ENCODE peak calls at places on chromosomes 4 and X, in seven cellular contexts. One of them, this sample, is unnamed.

GRCh38 chr4:167274346-167274745 is 40.1 kb upstream of the SPOCK3 start:
- DNase-seq in transverse colon: no peak
- DNase-seq in A172: no peak
- DNase-seq in posterior cingulate gyrus: no peak
- DNase-seq in CD4-positive, alpha-beta T cell: no peak
- DNase-seq in bronchial epithelial cell: no peak
- DNase-seq in stimulated activated CD8-positive, alpha-beta memory T cell treated with anti-CD3 and anti-CD28 coated beads, Interleukin-4, amount 100 ng/mL, for 24 hours: no peak
- DNase-seq in this sample: no peak

GRCh38 chr4:103118171-103118570 is 18.5 kb upstream of the BDH2 start:
- DNase-seq in transverse colon: no peak
- DNase-seq in A172: no peak
- DNase-seq in posterior cingulate gyrus: no peak
- DNase-seq in CD4-positive, alpha-beta T cell: no peak
- DNase-seq in bronchial epithelial cell: no peak
- DNase-seq in stimulated activated CD8-positive, alpha-beta memory T cell treated with anti-CD3 and anti-CD28 coated beads, Interleukin-4, amount 100 ng/mL, for 24 hours: no peak
- DNase-seq in this sample: no peak

GRCh38 chr4:8239661-8240060 is 29.9 kb upstream of the HTRA3 start:
- DNase-seq in transverse colon: no peak
- DNase-seq in A172: no peak
- DNase-seq in posterior cingulate gyrus: no peak
- DNase-seq in CD4-positive, alpha-beta T cell: no peak
- DNase-seq in bronchial epithelial cell: no peak
- DNase-seq in stimulated activated CD8-positive, alpha-beta memory T cell treated with anti-CD3 and anti-CD28 coated beads, Interleukin-4, amount 100 ng/mL, for 24 hours: no peak
- DNase-seq in this sample: no peak

GRCh38 chrX:136154998-136155397 is 7.7 kb downstream of the FHL1 start:
- DNase-seq in transverse colon: no peak
- DNase-seq in A172: no peak
- DNase-seq in posterior cingulate gyrus: no peak
- DNase-seq in CD4-positive, alpha-beta T cell: no peak
- DNase-seq in bronchial epithelial cell: no peak
- DNase-seq in stimulated activated CD8-positive, alpha-beta memory T cell treated with anti-CD3 and anti-CD28 coated beads, Interleukin-4, amount 100 ng/mL, for 24 hours: no peak
- DNase-seq in this sample: no peak

GRCh38 chrX:1529756-1530155 is 7.2 kb downstream of the P2RY8 start:
- DNase-seq in transverse colon: no peak
- DNase-seq in A172: no peak
- DNase-seq in posterior cingulate gyrus: no peak
- DNase-seq in CD4-positive, alpha-beta T cell: no peak
- DNase-seq in bronchial epithelial cell: no peak
- DNase-seq in stimulated activated CD8-positive, alpha-beta memory T cell treated with anti-CD3 and anti-CD28 coated beads, Interleukin-4, amount 100 ng/mL, for 24 hours: no peak
- DNase-seq in this sample: peak; percentile 68

GRCh38 chr4:186920486-186920885 is 196.8 kb upstream of the FAT1 start:
- DNase-seq in transverse colon: no peak
- DNase-seq in A172: no peak
- DNase-seq in posterior cingulate gyrus: no peak
- DNase-seq in CD4-positive, alpha-beta T cell: no peak
- DNase-seq in bronchial epithelial cell: peak; percentile 87
- DNase-seq in stimulated activated CD8-positive, alpha-beta memory T cell treated with anti-CD3 and anti-CD28 coated beads, Interleukin-4, amount 100 ng/mL, for 24 hours: no peak
- DNase-seq in this sample: no peak

GRCh38 chrX:111302284-111302683 is 32.0 kb upstream of the CAPN6 start:
- DNase-seq in transverse colon: no peak
- DNase-seq in A172: no peak
- DNase-seq in posterior cingulate gyrus: no peak
- DNase-seq in CD4-positive, alpha-beta T cell: no peak
- DNase-seq in bronchial epithelial cell: no peak
- DNase-seq in stimulated activated CD8-positive, alpha-beta memory T cell treated with anti-CD3 and anti-CD28 coated beads, Interleukin-4, amount 100 ng/mL, for 24 hours: no peak
- DNase-seq in this sample: no peak

GRCh38 chrX:53284684-53285447 is 3.5 kb upstream of the IQSEC2 start:
- DNase-seq in transverse colon: peak; percentile 71
- DNase-seq in A172: peak; percentile 46
- DNase-seq in posterior cingulate gyrus: peak; percentile 47
- DNase-seq in CD4-positive, alpha-beta T cell: peak; percentile 41
- DNase-seq in bronchial epithelial cell: peak; percentile 17
- DNase-seq in stimulated activated CD8-positive, alpha-beta memory T cell treated with anti-CD3 and anti-CD28 coated beads, Interleukin-4, amount 100 ng/mL, for 24 hours: peak; percentile 46
- DNase-seq in this sample: peak; percentile 32

GRCh38 chr4:108036252-108036651 is 46.6 kb downstream of the HADH start:
- DNase-seq in transverse colon: peak; percentile 58
- DNase-seq in A172: no peak
- DNase-seq in posterior cingulate gyrus: no peak
- DNase-seq in CD4-positive, alpha-beta T cell: peak; percentile 72
- DNase-seq in bronchial epithelial cell: no peak
- DNase-seq in stimulated activated CD8-positive, alpha-beta memory T cell treated with anti-CD3 and anti-CD28 coated beads, Interleukin-4, amount 100 ng/mL, for 24 hours: peak; percentile 30
- DNase-seq in this sample: no peak

GRCh38 chr4:32435320-32435719 is 1715.2 kb downstream of the PCDH7 start:
- DNase-seq in transverse colon: no peak
- DNase-seq in A172: no peak
- DNase-seq in posterior cingulate gyrus: no peak
- DNase-seq in CD4-positive, alpha-beta T cell: no peak
- DNase-seq in bronchial epithelial cell: no peak
- DNase-seq in stimulated activated CD8-positive, alpha-beta memory T cell treated with anti-CD3 and anti-CD28 coated beads, Interleukin-4, amount 100 ng/mL, for 24 hours: no peak
- DNase-seq in this sample: no peak

GRCh38 chr4:151484396-151485102 is 75.6 kb downstream of the FHIP1A start:
- DNase-seq in transverse colon: no peak
- DNase-seq in A172: peak; percentile 88
- DNase-seq in posterior cingulate gyrus: no peak
- DNase-seq in CD4-positive, alpha-beta T cell: no peak
- DNase-seq in bronchial epithelial cell: peak; percentile 77
- DNase-seq in stimulated activated CD8-positive, alpha-beta memory T cell treated with anti-CD3 and anti-CD28 coated beads, Interleukin-4, amount 100 ng/mL, for 24 hours: no peak
- DNase-seq in this sample: no peak

GRCh38 chr4:140358281-140358680 is 15.2 kb upstream of the SCOC start:
- DNase-seq in transverse colon: no peak
- DNase-seq in A172: no peak
- DNase-seq in posterior cingulate gyrus: no peak
- DNase-seq in CD4-positive, alpha-beta T cell: no peak
- DNase-seq in bronchial epithelial cell: no peak
- DNase-seq in stimulated activated CD8-positive, alpha-beta memory T cell treated with anti-CD3 and anti-CD28 coated beads, Interleukin-4, amount 100 ng/mL, for 24 hours: no peak
- DNase-seq in this sample: no peak

GRCh38 chrX:121761845-121762244 is 714.4 kb downstream of the GLUD2 start:
- DNase-seq in transverse colon: no peak
- DNase-seq in A172: no peak
- DNase-seq in posterior cingulate gyrus: no peak
- DNase-seq in CD4-positive, alpha-beta T cell: no peak
- DNase-seq in bronchial epithelial cell: peak; percentile 5
- DNase-seq in stimulated activated CD8-positive, alpha-beta memory T cell treated with anti-CD3 and anti-CD28 coated beads, Interleukin-4, amount 100 ng/mL, for 24 hours: no peak
- DNase-seq in this sample: no peak

GRCh38 chrX:54178100-54178940 is 4.7 kb downstream of the FAM120C start:
- DNase-seq in transverse colon: no peak
- DNase-seq in A172: peak; percentile 73
- DNase-seq in posterior cingulate gyrus: no peak
- DNase-seq in CD4-positive, alpha-beta T cell: no peak
- DNase-seq in bronchial epithelial cell: peak; percentile 81
- DNase-seq in stimulated activated CD8-positive, alpha-beta memory T cell treated with anti-CD3 and anti-CD28 coated beads, Interleukin-4, amount 100 ng/mL, for 24 hours: no peak
- DNase-seq in this sample: no peak

GRCh38 chr4:76723916-76724315 is 174.0 kb downstream of the SOWAHB start:
- DNase-seq in transverse colon: no peak
- DNase-seq in A172: peak; percentile 25
- DNase-seq in posterior cingulate gyrus: no peak
- DNase-seq in CD4-positive, alpha-beta T cell: no peak
- DNase-seq in bronchial epithelial cell: peak; percentile 77
- DNase-seq in stimulated activated CD8-positive, alpha-beta memory T cell treated with anti-CD3 and anti-CD28 coated beads, Interleukin-4, amount 100 ng/mL, for 24 hours: no peak
- DNase-seq in this sample: no peak

GRCh38 chr4:20386906-20387305 is 135.2 kb downstream of the SLIT2 start:
- DNase-seq in transverse colon: no peak
- DNase-seq in A172: no peak
- DNase-seq in posterior cingulate gyrus: no peak
- DNase-seq in CD4-positive, alpha-beta T cell: no peak
- DNase-seq in bronchial epithelial cell: no peak
- DNase-seq in stimulated activated CD8-positive, alpha-beta memory T cell treated with anti-CD3 and anti-CD28 coated beads, Interleukin-4, amount 100 ng/mL, for 24 hours: no peak
- DNase-seq in this sample: no peak